ENCODE peak calls at places on chromosomes 16 and 17, in four cellular contexts. S is WTC11, F is GM12878, A is HepG2. X is an unnamed sample.

GRCh38 chr17:45756266-45756989 is 27.7 kb upstream of the CRHR1 start:
- DNase-seq in S (no peak), F (no peak), A (no peak), X (no peak)

GRCh38 chr17:58232707-58233156 is 5.7 kb upstream of the LPO start:
- DNase-seq in S (peak; percentile 16), F (peak; percentile 87), A (no peak), X (peak; percentile 57)

GRCh38 chr17:40532520-40533253 is 31.3 kb upstream of the TNS4 start:
- DNase-seq in S (peak; percentile 0), F (no peak), A (no peak), X (no peak)

GRCh38 chr16:19119564-19119963 is 5.8 kb downstream of the ITPRIPL2 start:
- DNase-seq in S (no peak), F (no peak), A (no peak), X (no peak)

GRCh38 chr17:45131616-45132301 is 556 bp downstream of the PLCD3 start:
- DNase-seq in S (peak; percentile 79), F (no peak), A (no peak), X (peak; percentile 68)

GRCh38 chr17:41520821-41521521 is 2.3 kb upstream of the KRT15 start:
- DNase-seq in S (no peak), F (no peak), A (no peak), X (peak; percentile 61)

GRCh38 chr17:41810659-41811548 is 845 bp downstream of the P3H4 start:
- DNase-seq in S (peak; percentile 57), F (no peak), A (no peak), X (peak; percentile 39)

GRCh38 chr17:61139219-61139618 is 260.4 kb upstream of the TBX2 start:
- DNase-seq in S (no peak), F (peak; percentile 77), A (no peak), X (no peak)

GRCh38 chr17:888998-889401 is 90.6 kb downstream of the NXN start:
- DNase-seq in S (no peak), F (peak; percentile 24), A (no peak), X (no peak)

GRCh38 chr17:1203111-1203966 is 23.6 kb upstream of the ABR start:
- DNase-seq in S (peak; percentile 84), F (no peak), A (no peak), X (peak; percentile 93)

GRCh38 chr17:1714980-1715802 is 5.0 kb upstream of the TLCD2 start:
- DNase-seq in S (peak; percentile 60), F (no peak), A (peak; percentile 84), X (peak; percentile 64)

GRCh38 chr16:11245988-11246387 is 10.0 kb downstream of the SOCS1 start:
- DNase-seq in S (no peak), F (no peak), A (no peak), X (no peak)

GRCh38 chr16:47492428-47493357 is 31.6 kb downstream of the PHKB start:
- DNase-seq in S (no peak), F (peak; percentile 76), A (peak; percentile 92), X (peak; percentile 57)

GRCh38 chr16:8565498-8565897 is 24.8 kb downstream of the TMEM114 start:
- DNase-seq in S (peak; percentile 62), F (no peak), A (no peak), X (no peak)

GRCh38 chr17:76053230-76054111 is 18.8 kb downstream of the SRP68 start:
- DNase-seq in S (no peak), F (no peak), A (no peak), X (peak; percentile 57)

GRCh38 chr17:82918508-82918907 is 78.7 kb upstream of the ZNF750 start:
- DNase-seq in S (no peak), F (no peak), A (no peak), X (no peak)

GRCh38 chr16:26951950-26952349 is 114.8 kb upstream of the C16orf82 start:
- DNase-seq in S (no peak), F (no peak), A (no peak), X (no peak)

GRCh38 chr17:61394630-61395408 is 4.8 kb upstream of the TBX2 start:
- DNase-seq in S (no peak), F (no peak), A (no peak), X (no peak)

GRCh38 chr17:51015145-51015558 is 105.5 kb downstream of the SPAG9 start:
- DNase-seq in S (no peak), F (no peak), A (no peak), X (no peak)

GRCh38 chr17:63984206-63984605 is 11.5 kb upstream of the SCN4A start:
- DNase-seq in S (no peak), F (no peak), A (no peak), X (no peak)

GRCh38 chr16:15509051-15509592 is 74.7 kb downstream of the BMERB1 start:
- DNase-seq in S (no peak), F (no peak), A (no peak), X (peak; percentile 45)

GRCh38 chr17:20123209-20123608 is 114.0 kb downstream of the SPECC1 start:
- DNase-seq in S (no peak), F (no peak), A (no peak), X (no peak)

GRCh38 chr17:4161179-4161559 is 18.2 kb downstream of the CYB5D2 start:
- DNase-seq in S (peak; percentile 21), F (no peak), A (peak; percentile 10), X (no peak)

GRCh38 chr16:62638964-62639861 is 603.0 kb upstream of the CDH8 start:
- DNase-seq in S (no peak), F (peak; percentile 83), A (no peak), X (no peak)

GRCh38 chr16:49928176-49928892 is 72.4 kb upstream of the ZNF423 start:
- DNase-seq in S (no peak), F (no peak), A (no peak), X (no peak)

GRCh38 chr16:48317614-48318013 is 67.6 kb downstream of the SIAH1 start:
- DNase-seq in S (no peak), F (no peak), A (no peak), X (no peak)

GRCh38 chr17:19371259-19372003 is 6.9 kb upstream of the MAPK7 start:
- DNase-seq in S (no peak), F (no peak), A (no peak), X (no peak)

GRCh38 chr16:70395345-70395901 is 43.5 kb downstream of the ST3GAL2 start:
- DNase-seq in S (peak; percentile 93), F (no peak), A (peak; percentile 72), X (peak; percentile 81)

GRCh38 chr17:48749621-48750553 is 21.3 kb upstream of the HOXB13 start:
- DNase-seq in S (no peak), F (no peak), A (no peak), X (no peak)

GRCh38 chr17:7435676-7436555 is 681 bp downstream of the TMEM102 start:
- DNase-seq in S (peak; percentile 68), F (no peak), A (no peak), X (peak; percentile 69)

GRCh38 chr17:43411369-43411677 is 12.5 kb downstream of the ARL4D start:
- DNase-seq in S (no peak), F (no peak), A (no peak), X (no peak)

GRCh38 chr17:43409131-43409530 is 10.3 kb downstream of the ARL4D start:
- DNase-seq in S (no peak), F (no peak), A (no peak), X (no peak)

GRCh38 chr17:43411820-43412529 is 13.2 kb downstream of the ARL4D start:
- DNase-seq in S (no peak), F (no peak), A (no peak), X (no peak)

GRCh38 chr17:43406676-43407645 is 8.2 kb downstream of the ARL4D start:
- DNase-seq in S (no peak), F (no peak), A (no peak), X (no peak)

DNA sequence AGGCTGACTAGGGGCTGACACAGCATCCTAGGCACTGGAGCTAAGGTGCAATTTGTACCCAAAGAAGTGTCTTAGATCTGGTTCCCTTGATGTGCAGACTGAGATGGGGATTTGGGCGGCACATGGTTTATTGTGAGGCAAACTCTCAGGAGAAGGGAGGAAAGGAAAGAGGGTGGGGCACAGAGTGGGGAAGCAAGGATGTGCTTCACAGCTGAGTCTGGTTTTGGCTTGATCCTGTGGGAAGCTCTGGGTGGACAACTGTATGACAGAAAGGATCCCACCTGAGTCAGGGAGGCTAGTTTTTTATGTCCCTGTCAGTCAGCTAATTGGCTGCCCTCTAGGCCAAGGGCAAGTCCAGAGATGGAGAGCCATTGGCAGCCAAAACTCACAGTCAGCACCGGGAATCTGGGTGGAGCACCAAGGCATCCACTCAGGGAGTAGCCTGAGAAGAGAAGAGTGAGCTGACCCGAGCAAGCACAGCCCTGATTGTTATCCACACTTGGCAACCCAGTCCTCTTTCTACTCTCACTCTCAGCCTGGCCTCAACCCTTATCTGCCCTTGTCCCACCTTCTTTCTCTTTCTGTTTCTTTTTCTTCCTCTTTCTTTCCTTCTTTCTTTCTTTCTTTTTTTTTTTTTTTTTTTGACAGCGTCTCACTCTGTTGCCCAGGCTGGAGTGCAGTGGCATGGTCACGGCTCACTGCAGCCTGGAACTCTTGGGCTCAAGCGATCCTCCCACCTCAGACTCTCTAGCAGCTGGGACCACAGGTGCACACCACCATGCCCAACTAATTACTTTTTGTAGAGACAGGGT is 12.0 kb downstream of the ARL4D start:
- DNase-seq in S (no peak), F (no peak), A (no peak), X (no peak)
- TF ChIP-seq TCF7 in S (no peak), F (no peak), A (no peak), X (no peak)

GRCh38 chr16:1145383-1146100 is 7.4 kb upstream of the CACNA1H start:
- DNase-seq in S (no peak), F (no peak), A (no peak), X (no peak)
- TF ChIP-seq CREB1 in S (no peak), F (no peak), A (no peak), X (no peak)

DNA sequence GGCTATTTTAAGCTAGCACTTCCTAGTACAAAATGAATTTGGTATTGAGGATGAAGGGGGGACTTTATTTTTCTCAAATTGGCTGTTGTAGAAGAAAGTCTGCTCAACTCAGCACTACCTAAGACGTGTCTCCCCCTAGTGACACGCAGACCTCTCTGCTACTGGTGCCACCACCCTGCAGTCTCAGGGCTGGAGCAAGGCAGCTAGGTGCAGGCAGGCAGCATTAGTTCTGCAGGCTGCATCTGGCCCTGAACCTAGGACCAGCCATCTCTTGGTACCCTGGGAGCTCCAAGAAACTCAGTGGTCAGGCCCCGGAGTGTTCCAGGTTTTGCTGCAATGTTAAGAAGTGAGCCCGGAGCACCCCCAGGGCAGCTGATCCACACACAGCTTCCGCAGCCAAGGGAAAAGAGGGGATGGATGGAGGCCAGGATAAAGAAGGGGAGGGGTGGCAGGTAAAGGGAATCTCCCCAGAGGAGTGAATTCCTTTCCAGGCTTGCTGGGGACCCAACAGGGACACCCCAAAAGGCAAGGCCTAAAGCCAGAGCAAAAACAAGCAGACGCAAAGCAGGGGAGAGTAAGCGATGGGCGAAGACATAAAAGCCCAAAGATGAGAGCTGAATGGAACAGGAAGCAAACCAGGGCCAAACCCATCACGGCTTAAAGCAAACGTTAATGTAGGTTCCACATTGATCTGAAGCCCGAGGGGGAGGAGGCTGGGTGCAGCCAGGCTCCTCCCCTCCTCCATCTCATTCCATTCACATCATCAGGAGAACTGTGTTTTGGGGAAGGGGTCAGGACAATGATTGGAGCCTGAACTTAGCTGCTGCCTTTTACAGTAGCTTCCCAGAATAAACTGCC is 200.5 kb downstream of the ZFHX3 start:
- DNase-seq in S (peak; percentile 55), F (no peak), A (peak; percentile 30), X (peak; percentile 30)
- TF ChIP-seq CREM in S (no peak), F (no peak), A (no peak), X (no peak)

GRCh38 chr17:28747046-28747691 is 3.4 kb downstream of the TRAF4 start:
- DNase-seq in S (no peak), F (no peak), A (no peak), X (no peak)

GRCh38 chr17:28746611-28747045 is 2.8 kb downstream of the TRAF4 start:
- DNase-seq in S (peak; percentile 53), F (no peak), A (no peak), X (no peak)

GRCh38 chr17:28745052-28745776 is 1.4 kb downstream of the TRAF4 start:
- DNase-seq in S (peak; percentile 68), F (no peak), A (peak; percentile 90), X (peak; percentile 71)

GRCh38 chr17:28744802-28745051 is 916 bp downstream of the TRAF4 start:
- DNase-seq in S (no peak), F (no peak), A (no peak), X (peak; percentile 20)

GRCh38 chr17:28745777-28746473 is 2.1 kb downstream of the TRAF4 start:
- DNase-seq in S (peak; percentile 59), F (no peak), A (no peak), X (no peak)
- TF ChIP-seq TCF7 in S (no peak), F (no peak), A (no peak), X (no peak)

X was measured in K562.